ENCODE peak calls at places on chromosome 16, in ten cellular contexts. C is fibroblast of pulmonary artery, D is mesothelial cell of epicardium, E is RWPE1, Q is AG04449, U is K562, H is astrocyte of the cerebellum, L is NB4, R is AG04450, M is kidney. T is an unnamed sample.

GRCh38 chr16:89033796-89034572 is 57.0 kb upstream of the CBFA2T3 start:
- DNase-seq in C (no peak), D (no peak), E (no peak), Q (no peak), U (no peak), H (no peak), L (no peak), R (no peak), M (peak; percentile 33), T (no peak)

GRCh38 chr16:89365044-89365467 is 125.3 kb downstream of the ANKRD11 start:
- DNase-seq in C (peak; percentile 71), D (no peak), E (no peak), Q (peak; percentile 63), U (no peak), H (no peak), L (peak; percentile 69), R (peak; percentile 45), M (no peak), T (no peak)

GRCh38 chr16:89621698-89622409 is 8.4 kb downstream of the DPEP1 start:
- DNase-seq in C (no peak), D (no peak), E (no peak), Q (no peak), U (no peak), H (no peak), L (no peak), R (no peak), M (no peak), T (no peak)

GRCh38 chr16:81446318-81447275 is 2.0 kb downstream of the CMIP start:
- DNase-seq in C (no peak), D (no peak), E (peak; percentile 68), Q (no peak), U (no peak), H (no peak), L (peak; percentile 44), R (no peak), M (peak; percentile 85), T (no peak)

GRCh38 chr16:59295474-59295873 is 561.4 kb upstream of the GOT2 start:
- DNase-seq in C (no peak), D (no peak), E (no peak), Q (no peak), U (no peak), H (no peak), L (no peak), R (no peak), M (no peak), T (no peak)

GRCh38 chr16:65392831-65393565 is 271.1 kb upstream of the CDH11 start:
- DNase-seq in C (no peak), D (no peak), E (peak; percentile 42), Q (no peak), U (no peak), H (peak; percentile 90), L (no peak), R (no peak), M (no peak), T (no peak)

GRCh38 chr16:87227651-87228015 is 89.6 kb downstream of the C16orf95 start:
- DNase-seq in C (no peak), D (no peak), E (no peak), Q (no peak), U (no peak), H (no peak), L (no peak), R (no peak), M (no peak), T (no peak)

GRCh38 chr16:17552351-17552750 is 81.6 kb upstream of the XYLT1 start:
- DNase-seq in C (no peak), D (no peak), E (peak; percentile 71), Q (no peak), U (no peak), H (peak; percentile 31), L (no peak), R (no peak), M (no peak), T (no peak)

GRCh38 chr16:58329147-58329546 is 34.3 kb upstream of the PRSS54 start:
- DNase-seq in C (peak; percentile 43), D (no peak), E (peak; percentile 49), Q (no peak), U (no peak), H (no peak), L (peak; percentile 66), R (no peak), M (no peak), T (no peak)

GRCh38 chr16:30728904-30729672 is 19.1 kb upstream of the PHKG2 start:
- DNase-seq in C (no peak), D (no peak), E (no peak), Q (no peak), U (no peak), H (no peak), L (peak; percentile 25), R (no peak), M (no peak), T (no peak)

GRCh38 chr16:24573141-24573540 is 33.8 kb downstream of the RBBP6 start:
- DNase-seq in C (no peak), D (no peak), E (no peak), Q (no peak), U (no peak), H (no peak), L (no peak), R (no peak), M (no peak), T (no peak)

GRCh38 chr16:70396209-70396904 is 42.5 kb downstream of the ST3GAL2 start:
- DNase-seq in C (no peak), D (no peak), E (no peak), Q (no peak), U (peak; percentile 79), H (no peak), L (peak; percentile 57), R (no peak), M (no peak), T (no peak)

GRCh38 chr16:27549607-27549856 is 181 bp downstream of the GTF3C1 start:
- DNase-seq in C (no peak), D (no peak), E (no peak), Q (no peak), U (no peak), H (no peak), L (no peak), R (no peak), M (no peak), T (no peak)

GRCh38 chr16:89586218-89586617 is 10.7 kb downstream of the CPNE7 start:
- DNase-seq in C (no peak), D (no peak), E (no peak), Q (no peak), U (no peak), H (no peak), L (no peak), R (no peak), M (peak; percentile 63), T (no peak)

GRCh38 chr16:16890964-16891363 is 512.0 kb downstream of the NPIPA7 start:
- DNase-seq in C (no peak), D (no peak), E (no peak), Q (no peak), U (peak; percentile 27), H (no peak), L (no peak), R (no peak), M (no peak), T (no peak)

GRCh38 chr16:72162105-72162680 is 9.8 kb downstream of the PMFBP1 start:
- DNase-seq in C (no peak), D (no peak), E (no peak), Q (no peak), U (no peak), H (no peak), L (peak; percentile 32), R (no peak), M (no peak), T (no peak)

DNA sequence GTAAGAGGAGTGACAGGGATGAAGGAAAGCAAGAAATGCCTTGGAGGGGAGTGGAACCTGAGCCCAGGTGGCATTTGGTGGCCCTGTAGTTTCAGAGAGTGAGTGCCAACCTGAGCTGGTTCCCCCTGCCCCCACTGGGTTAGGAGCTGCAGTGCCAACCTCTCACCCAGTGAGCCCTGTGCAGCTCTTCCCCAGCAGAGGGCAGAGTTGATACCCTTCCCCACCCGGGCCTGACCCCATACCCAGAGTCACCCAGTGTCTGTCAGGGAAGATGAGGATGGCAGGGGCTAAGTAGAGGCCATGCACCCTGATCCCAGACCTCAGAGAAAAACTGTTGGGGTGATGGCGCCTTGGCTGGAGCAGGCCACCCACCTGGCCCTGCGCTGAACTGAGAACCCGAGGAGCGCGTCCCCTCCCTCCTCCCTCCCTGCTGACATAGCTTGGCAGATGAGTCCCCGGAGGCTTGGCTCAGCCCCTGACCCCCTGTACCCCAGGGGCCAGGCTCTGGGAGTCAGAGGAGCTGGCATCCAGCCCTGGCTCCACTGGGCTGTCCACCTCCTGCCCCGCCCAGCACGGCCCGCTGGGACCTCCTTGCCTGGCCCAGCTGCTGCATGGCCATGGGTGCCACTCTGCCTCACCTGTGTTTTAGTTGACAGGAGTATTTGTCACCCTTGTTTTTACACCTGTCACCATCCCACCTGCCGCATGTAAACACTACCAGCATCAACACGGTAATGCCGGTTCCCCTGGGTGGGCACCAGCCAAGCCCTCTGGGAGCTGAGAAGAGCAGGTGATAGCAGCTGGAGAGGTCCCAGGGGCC is 113.9 kb downstream of the AMFR start:
- DNase-seq in C (no peak), D (no peak), E (no peak), Q (no peak), U (no peak), H (no peak), L (peak; percentile 29), R (no peak), M (peak; percentile 72), T (no peak)
- TF ChIP-seq CTCF in C (peak; percentile 5), D (no peak), E (no peak), Q (no peak), U (no peak), H (no peak), L (peak; percentile 54), R (no peak), M (no peak), T (no peak)

GRCh38 chr16:6709736-6710135 is 622.9 kb upstream of the RBFOX1 start:
- DNase-seq in C (no peak), D (no peak), E (no peak), Q (no peak), U (no peak), H (no peak), L (no peak), R (no peak), M (no peak), T (no peak)

GRCh38 chr16:6714510-6714909 is 618.1 kb upstream of the RBFOX1 start:
- DNase-seq in C (no peak), D (no peak), E (no peak), Q (no peak), U (no peak), H (no peak), L (no peak), R (no peak), M (no peak), T (no peak)
- TF ChIP-seq CTCF in C (no peak), D (no peak), E (no peak), Q (no peak), U (no peak), H (no peak), L (no peak), R (no peak), M (no peak), T (no peak)

GRCh38 chr16:13875614-13876284 is 44.2 kb upstream of the ERCC4 start:
- DNase-seq in C (no peak), D (no peak), E (no peak), Q (no peak), U (no peak), H (no peak), L (no peak), R (no peak), M (no peak), T (no peak)

GRCh38 chr16:13873835-13874438 is 46.0 kb upstream of the ERCC4 start:
- DNase-seq in C (peak; percentile 41), D (no peak), E (peak; percentile 14), Q (no peak), U (peak; percentile 23), H (peak; percentile 9), L (peak; percentile 37), R (no peak), M (no peak), T (no peak)
- TF ChIP-seq CTCF in C (peak; percentile 53), D (peak; percentile 37), E (peak; percentile 35), Q (peak; percentile 4), U (peak; percentile 54), H (peak; percentile 55), L (peak; percentile 47), R (peak; percentile 32), M (peak; percentile 26), T (no peak)

GRCh38 chr16:15592324-15592723 is 50.6 kb downstream of the MARF1 start:
- DNase-seq in C (no peak), D (no peak), E (no peak), Q (no peak), U (no peak), H (no peak), L (peak; percentile 25), R (no peak), M (no peak), T (peak; percentile 21)
- TF ChIP-seq CTCF in C (no peak), D (no peak), E (no peak), Q (no peak), U (no peak), H (no peak), L (no peak), R (no peak), M (no peak), T (no peak)

T was measured in activated B cell treated with CpG ODN at 0.5 μM for 24 hours.